ENCODE peak calls at places on chromosomes 3 and 15, in eight cellular contexts. One of them, this sample, is unnamed.
A peak's percentile ranks its signal among the peaks of the same experiment; 100 is the strongest.

GRCh38 chr3:153242900-153243299 is 80.9 kb downstream of the RAP2B start:
- DNase-seq in NCI-H187: no peak
- DNase-seq in CD4-positive, alpha-beta T cell: no peak
- DNase-seq in M059J: no peak
- DNase-seq in ecto neural progenitor cell: no peak
- DNase-seq in activated naive CD8-positive, alpha-beta T cell treated with anti-CD3 and anti-CD28 coated beads, Interleukin-2, amount 50 U/mL, for 24 hours: no peak
- DNase-seq in cardiac muscle cell: no peak
- DNase-seq in KBM-7: no peak
- DNase-seq in this sample: no peak

GRCh38 chr3:179716811-179717210 is 64.0 kb downstream of the USP13 start:
- DNase-seq in cardiac muscle cell: no peak
- DNase-seq in activated naive CD8-positive, alpha-beta T cell treated with anti-CD3 and anti-CD28 coated beads, Interleukin-2, amount 50 U/mL, for 24 hours: no peak
- DNase-seq in ecto neural progenitor cell: no peak
- DNase-seq in NCI-H187: no peak
- DNase-seq in KBM-7: no peak
- DNase-seq in CD4-positive, alpha-beta T cell: no peak
- DNase-seq in M059J: peak; percentile 66
- DNase-seq in this sample: no peak

GRCh38 chr3:153097213-153097612 is 64.8 kb upstream of the RAP2B start:
- DNase-seq in CD4-positive, alpha-beta T cell: no peak
- DNase-seq in cardiac muscle cell: no peak
- DNase-seq in NCI-H187: no peak
- DNase-seq in KBM-7: no peak
- DNase-seq in M059J: no peak
- DNase-seq in activated naive CD8-positive, alpha-beta T cell treated with anti-CD3 and anti-CD28 coated beads, Interleukin-2, amount 50 U/mL, for 24 hours: no peak
- DNase-seq in ecto neural progenitor cell: no peak
- DNase-seq in this sample: no peak

GRCh38 chr15:31275331-31276262 is 51.0 kb upstream of the KLF13 start:
- DNase-seq in cardiac muscle cell: no peak
- DNase-seq in activated naive CD8-positive, alpha-beta T cell treated with anti-CD3 and anti-CD28 coated beads, Interleukin-2, amount 50 U/mL, for 24 hours: no peak
- DNase-seq in M059J: no peak
- DNase-seq in KBM-7: no peak
- DNase-seq in NCI-H187: no peak
- DNase-seq in CD4-positive, alpha-beta T cell: no peak
- DNase-seq in ecto neural progenitor cell: peak; percentile 42
- DNase-seq in this sample: peak; percentile 74

GRCh38 chr3:175620093-175620492 is 761.0 kb downstream of the NAALADL2 start:
- DNase-seq in M059J: no peak
- DNase-seq in KBM-7: no peak
- DNase-seq in activated naive CD8-positive, alpha-beta T cell treated with anti-CD3 and anti-CD28 coated beads, Interleukin-2, amount 50 U/mL, for 24 hours: no peak
- DNase-seq in NCI-H187: no peak
- DNase-seq in ecto neural progenitor cell: no peak
- DNase-seq in CD4-positive, alpha-beta T cell: no peak
- DNase-seq in cardiac muscle cell: no peak
- DNase-seq in this sample: no peak

GRCh38 chr3:57856675-57857074 is 100.6 kb downstream of the SLMAP start:
- DNase-seq in KBM-7: peak; percentile 16
- DNase-seq in cardiac muscle cell: no peak
- DNase-seq in NCI-H187: no peak
- DNase-seq in M059J: peak; percentile 8
- DNase-seq in activated naive CD8-positive, alpha-beta T cell treated with anti-CD3 and anti-CD28 coated beads, Interleukin-2, amount 50 U/mL, for 24 hours: no peak
- DNase-seq in CD4-positive, alpha-beta T cell: no peak
- DNase-seq in ecto neural progenitor cell: no peak
- DNase-seq in this sample: no peak

GRCh38 chr3:126445506-126445905 is 30.2 kb downstream of the ZXDC start:
- DNase-seq in KBM-7: no peak
- DNase-seq in CD4-positive, alpha-beta T cell: no peak
- DNase-seq in M059J: no peak
- DNase-seq in cardiac muscle cell: no peak
- DNase-seq in ecto neural progenitor cell: no peak
- DNase-seq in activated naive CD8-positive, alpha-beta T cell treated with anti-CD3 and anti-CD28 coated beads, Interleukin-2, amount 50 U/mL, for 24 hours: no peak
- DNase-seq in NCI-H187: no peak
- DNase-seq in this sample: no peak

GRCh38 chr3:126026277-126026751 is 57.3 kb downstream of the ROPN1B start:
- DNase-seq in M059J: no peak
- DNase-seq in CD4-positive, alpha-beta T cell: no peak
- DNase-seq in ecto neural progenitor cell: no peak
- DNase-seq in activated naive CD8-positive, alpha-beta T cell treated with anti-CD3 and anti-CD28 coated beads, Interleukin-2, amount 50 U/mL, for 24 hours: no peak
- DNase-seq in NCI-H187: no peak
- DNase-seq in cardiac muscle cell: no peak
- DNase-seq in KBM-7: no peak
- DNase-seq in this sample: no peak

GRCh38 chr3:81451611-81452010 is 309.8 kb downstream of the GBE1 start:
- DNase-seq in CD4-positive, alpha-beta T cell: no peak
- DNase-seq in cardiac muscle cell: peak; percentile 38
- DNase-seq in M059J: peak; percentile 69
- DNase-seq in KBM-7: no peak
- DNase-seq in activated naive CD8-positive, alpha-beta T cell treated with anti-CD3 and anti-CD28 coated beads, Interleukin-2, amount 50 U/mL, for 24 hours: no peak
- DNase-seq in ecto neural progenitor cell: no peak
- DNase-seq in NCI-H187: no peak
- DNase-seq in this sample: no peak

GRCh38 chr3:179801263-179801662 is 148.4 kb downstream of the USP13 start:
- DNase-seq in ecto neural progenitor cell: no peak
- DNase-seq in CD4-positive, alpha-beta T cell: no peak
- DNase-seq in cardiac muscle cell: no peak
- DNase-seq in M059J: peak; percentile 36
- DNase-seq in NCI-H187: no peak
- DNase-seq in activated naive CD8-positive, alpha-beta T cell treated with anti-CD3 and anti-CD28 coated beads, Interleukin-2, amount 50 U/mL, for 24 hours: no peak
- DNase-seq in KBM-7: no peak
- DNase-seq in this sample: no peak

GRCh38 chr3:135374571-135374970 is 579.5 kb downstream of the EPHB1 start:
- DNase-seq in KBM-7: no peak
- DNase-seq in CD4-positive, alpha-beta T cell: no peak
- DNase-seq in M059J: no peak
- DNase-seq in ecto neural progenitor cell: no peak
- DNase-seq in cardiac muscle cell: no peak
- DNase-seq in NCI-H187: no peak
- DNase-seq in activated naive CD8-positive, alpha-beta T cell treated with anti-CD3 and anti-CD28 coated beads, Interleukin-2, amount 50 U/mL, for 24 hours: no peak
- DNase-seq in this sample: no peak

GRCh38 chr3:39990532-39990931 is 181.1 kb downstream of the MYRIP start:
- DNase-seq in cardiac muscle cell: peak; percentile 13
- DNase-seq in KBM-7: peak; percentile 50
- DNase-seq in NCI-H187: no peak
- DNase-seq in M059J: peak; percentile 25
- DNase-seq in CD4-positive, alpha-beta T cell: no peak
- DNase-seq in ecto neural progenitor cell: no peak
- DNase-seq in activated naive CD8-positive, alpha-beta T cell treated with anti-CD3 and anti-CD28 coated beads, Interleukin-2, amount 50 U/mL, for 24 hours: peak; percentile 14
- DNase-seq in this sample: peak; percentile 8

GRCh38 chr3:48429416-48430358 is at the start of gene PLXNB1:
- DNase-seq in M059J: peak; percentile 64
- DNase-seq in NCI-H187: peak; percentile 38
- DNase-seq in CD4-positive, alpha-beta T cell: peak; percentile 25
- DNase-seq in ecto neural progenitor cell: peak; percentile 85
- DNase-seq in activated naive CD8-positive, alpha-beta T cell treated with anti-CD3 and anti-CD28 coated beads, Interleukin-2, amount 50 U/mL, for 24 hours: peak; percentile 63
- DNase-seq in cardiac muscle cell: peak; percentile 76
- DNase-seq in KBM-7: peak; percentile 82
- DNase-seq in this sample: peak; percentile 94

This sample was measured in thyroid gland.